ENCODE peak calls at places on chromosomes 6 and 20, in nine cellular contexts. I is endodermal cell; Y is colonic mucosa; O is memory B cell; P is GM10248; D is chondrocyte; Z is activated naive CD8-positive, alpha-beta T cell treated with anti-CD3 and anti-CD28 coated beads for 36 hours; B is central memory CD4-positive, alpha-beta T cell; H is HEK293T. R is an unnamed sample.
A peak's percentile ranks its signal among the peaks of the same experiment; 100 is the strongest.

GRCh38 chr20:19170148-19170547 is 42.3 kb upstream of the SLC24A3 start:
- DNase-seq in I (no peak), Y (no peak), O (no peak), P (no peak), D (no peak), Z (no peak), B (no peak), H (no peak), R (no peak)

GRCh38 chr20:63969851-63970713 is at the start of gene ZNF512B:
- DNase-seq in I (peak; percentile 83), Y (no peak), O (peak; percentile 21), P (peak; percentile 86), D (peak; percentile 82), Z (peak; percentile 57), B (peak; percentile 47), H (peak; percentile 88), R (peak; percentile 32)

GRCh38 chr6:125658759-125659431 is 90.5 kb upstream of the HEY2 start:
- DNase-seq in I (no peak), Y (no peak), O (no peak), P (no peak), D (no peak), Z (no peak), B (no peak), H (no peak), R (no peak)

GRCh38 chr6:56764081-56764566 is 121.4 kb upstream of the DST start:
- DNase-seq in I (peak; percentile 76), Y (peak; percentile 29), O (no peak), P (peak; percentile 40), D (no peak), Z (no peak), B (no peak), H (peak; percentile 40), R (no peak)

GRCh38 chr20:44079968-44080560 is 106.9 kb downstream of the JPH2 start:
- DNase-seq in I (no peak), Y (no peak), O (no peak), P (no peak), D (no peak), Z (no peak), B (no peak), H (no peak), R (no peak)

GRCh38 chr20:33472868-33473267 is 17.0 kb upstream of the CBFA2T2 start:
- DNase-seq in I (no peak), Y (no peak), O (no peak), P (no peak), D (no peak), Z (no peak), B (no peak), H (no peak), R (no peak)

GRCh38 chr20:4787069-4787468 is 65.4 kb downstream of the PRND start:
- DNase-seq in I (no peak), Y (no peak), O (no peak), P (no peak), D (no peak), Z (no peak), B (no peak), H (no peak), R (no peak)

GRCh38 chr6:110178626-110179405 is 654 bp downstream of the WASF1 start:
- DNase-seq in I (peak; percentile 76), Y (peak; percentile 55), O (peak; percentile 71), P (peak; percentile 45), D (peak; percentile 83), Z (peak; percentile 73), B (peak; percentile 73), H (peak; percentile 50), R (peak; percentile 83)

GRCh38 chr6:156827382-156827781 is 50.2 kb downstream of the ARID1B start:
- DNase-seq in I (no peak), Y (no peak), O (no peak), P (no peak), D (no peak), Z (no peak), B (no peak), H (no peak), R (no peak)

GRCh38 chr6:65289491-65289890 is 417.5 kb downstream of the EYS start:
- DNase-seq in I (no peak), Y (no peak), O (no peak), P (no peak), D (no peak), Z (no peak), B (no peak), H (no peak), R (no peak)

GRCh38 chr6:106555767-106556166 is 73.5 kb downstream of the RTN4IP1 start:
- DNase-seq in I (no peak), Y (no peak), O (no peak), P (no peak), D (no peak), Z (no peak), B (no peak), H (no peak), R (no peak)

GRCh38 chr20:31890646-31891045 is 20.2 kb downstream of the TTLL9 start:
- DNase-seq in I (no peak), Y (no peak), O (no peak), P (no peak), D (no peak), Z (no peak), B (no peak), H (no peak), R (no peak)

GRCh38 chr6:15331143-15331542 is 85.3 kb downstream of the JARID2 start:
- DNase-seq in I (no peak), Y (no peak), O (no peak), P (no peak), D (no peak), Z (no peak), B (no peak), H (no peak), R (no peak)

GRCh38 chr6:36753671-36754485 is 56.3 kb downstream of the RAB44 start:
- DNase-seq in I (no peak), Y (no peak), O (no peak), P (no peak), D (no peak), Z (no peak), B (no peak), H (no peak), R (no peak)

GRCh38 chr20:34018166-34018565 is 24.5 kb downstream of the RALY start:
- DNase-seq in I (no peak), Y (no peak), O (no peak), P (no peak), D (no peak), Z (no peak), B (no peak), H (no peak), R (no peak)

GRCh38 chr6:80366721-80367120 is 260.2 kb downstream of the BCKDHB start:
- DNase-seq in I (no peak), Y (no peak), O (no peak), P (no peak), D (no peak), Z (no peak), B (no peak), H (no peak), R (no peak)

GRCh38 chr20:47607208-47607613 is 105.5 kb downstream of the NCOA3 start:
- DNase-seq in I (no peak), Y (no peak), O (no peak), P (no peak), D (no peak), Z (no peak), B (no peak), H (no peak), R (no peak)

GRCh38 chr20:35292504-35293285 is 470 bp upstream of the FAM83C start:
- DNase-seq in I (no peak), Y (no peak), O (no peak), P (no peak), D (no peak), Z (no peak), B (no peak), H (no peak), R (no peak)

GRCh38 chr6:156781882-156782631 is 4.9 kb downstream of the ARID1B start:
- DNase-seq in I (no peak), Y (no peak), O (no peak), P (no peak), D (no peak), Z (no peak), B (peak; percentile 12), H (no peak), R (no peak)

GRCh38 chr6:98747246-98747645 is 87.1 kb upstream of the POU3F2 start:
- DNase-seq in I (no peak), Y (no peak), O (no peak), P (no peak), D (no peak), Z (no peak), B (no peak), H (no peak), R (no peak)

GRCh38 chr20:36542019-36542488 is 735 bp downstream of the MYL9 start:
- DNase-seq in I (peak; percentile 91), Y (peak; percentile 46), O (no peak), P (no peak), D (peak; percentile 85), Z (no peak), B (no peak), H (peak; percentile 51), R (no peak)

GRCh38 chr20:43667341-43668132 is 623 bp downstream of the MYBL2 start:
- DNase-seq in I (peak; percentile 84), Y (peak; percentile 36), O (no peak), P (peak; percentile 31), D (peak; percentile 70), Z (peak; percentile 44), B (no peak), H (peak; percentile 65), R (peak; percentile 79)